ENCODE peak calls at places on chromosomes 4 and X, in four cellular contexts. One of them, this sample, is unnamed.

GRCh38 chrX:44873415-44874270 is 655 bp downstream of the KDM6A start:
- DNase-seq in cardiac muscle cell: peak
- DNase-seq in colonic mucosa: peak
- DNase-seq in fibroblast of lung: peak
- DNase-seq in this sample: no peak

GRCh38 chr4:386708-387105 is 49.1 kb downstream of the ZNF141 start:
- DNase-seq in colonic mucosa: no peak
- DNase-seq in cardiac muscle cell: no peak
- DNase-seq in fibroblast of lung: no peak
- DNase-seq in this sample: no peak

GRCh38 chr4:175350246-175350645 is 432.1 kb downstream of the ADAM29 start:
- DNase-seq in colonic mucosa: no peak
- DNase-seq in cardiac muscle cell: no peak
- DNase-seq in fibroblast of lung: no peak
- DNase-seq in this sample: no peak

GRCh38 chr4:15240764-15241163 is 187.1 kb upstream of the C1QTNF7 start:
- DNase-seq in cardiac muscle cell: no peak
- DNase-seq in colonic mucosa: no peak
- DNase-seq in fibroblast of lung: no peak
- DNase-seq in this sample: no peak

GRCh38 chr4:56261027-56261426 is 126.3 kb downstream of the AASDH start:
- DNase-seq in fibroblast of lung: no peak
- DNase-seq in colonic mucosa: no peak
- DNase-seq in cardiac muscle cell: no peak
- DNase-seq in this sample: no peak

GRCh38 chr4:20464381-20464780 is 212.7 kb downstream of the SLIT2 start:
- DNase-seq in cardiac muscle cell: no peak
- DNase-seq in fibroblast of lung: peak
- DNase-seq in colonic mucosa: no peak
- DNase-seq in this sample: no peak

GRCh38 chrX:99308302-99308701 is 1101.8 kb downstream of the PCDH19 start:
- DNase-seq in colonic mucosa: no peak
- DNase-seq in fibroblast of lung: no peak
- DNase-seq in cardiac muscle cell: no peak
- DNase-seq in this sample: no peak

GRCh38 chr4:37383579-37384229 is 139.2 kb downstream of the NWD2 start:
- DNase-seq in fibroblast of lung: peak
- DNase-seq in colonic mucosa: peak
- DNase-seq in cardiac muscle cell: peak
- DNase-seq in this sample: no peak

GRCh38 chrX:40098264-40099045 is 697 bp upstream of the BCOR start:
- DNase-seq in fibroblast of lung: peak
- DNase-seq in colonic mucosa: peak
- DNase-seq in cardiac muscle cell: peak
- DNase-seq in this sample: no peak

GRCh38 chr4:88969746-88970145 is 87.2 kb downstream of the FAM13A start:
- DNase-seq in cardiac muscle cell: peak
- DNase-seq in colonic mucosa: no peak
- DNase-seq in fibroblast of lung: no peak
- DNase-seq in this sample: no peak

GRCh38 chr4:143035661-143036060 is 149.1 kb upstream of the USP38 start:
- DNase-seq in colonic mucosa: no peak
- DNase-seq in fibroblast of lung: no peak
- DNase-seq in cardiac muscle cell: no peak
- DNase-seq in this sample: no peak

GRCh38 chr4:108717386-108717785 is 45.5 kb downstream of the ETNPPL start:
- DNase-seq in fibroblast of lung: no peak
- DNase-seq in colonic mucosa: no peak
- DNase-seq in cardiac muscle cell: no peak
- DNase-seq in this sample: no peak
- TF ChIP-seq CTCF in fibroblast of lung: no peak
- TF ChIP-seq CTCF in colonic mucosa: no peak
- TF ChIP-seq CTCF in cardiac muscle cell: no peak
- TF ChIP-seq CTCF in this sample: no peak

DNA sequence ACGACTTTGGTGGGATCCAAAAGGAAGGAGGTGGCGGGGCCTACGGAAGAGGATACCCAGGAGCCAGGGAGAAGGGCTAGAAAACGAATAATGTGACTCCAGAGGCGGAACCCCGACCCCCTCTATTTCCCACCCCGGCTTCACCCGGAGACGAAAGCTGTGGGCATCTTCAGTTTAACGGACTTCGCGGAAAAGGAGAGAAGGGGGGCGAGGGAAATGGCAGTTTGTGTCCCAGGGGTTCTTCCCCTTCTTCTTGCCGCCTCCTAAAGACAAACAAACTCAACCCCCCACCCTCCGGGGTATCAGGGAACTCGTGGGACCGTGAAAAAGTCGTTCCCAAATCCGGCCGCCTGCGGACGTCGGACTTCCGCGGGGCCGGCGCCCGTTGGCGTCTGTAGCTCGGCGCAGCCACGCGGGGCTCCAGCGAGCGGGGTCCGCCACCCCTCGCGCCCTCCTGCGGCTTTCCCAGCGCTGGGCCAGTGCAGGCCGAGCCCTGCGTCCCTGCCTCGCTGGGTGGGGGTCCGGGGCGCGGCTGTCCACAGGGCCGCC is 3.6 kb upstream of the LEF1 start:
- DNase-seq in fibroblast of lung: peak
- DNase-seq in colonic mucosa: no peak
- DNase-seq in cardiac muscle cell: peak
- DNase-seq in this sample: no peak
- H3K4me3 ChIP-seq in fibroblast of lung: peak
- H3K4me3 ChIP-seq in colonic mucosa: peak
- H3K4me3 ChIP-seq in cardiac muscle cell: peak
- H3K4me3 ChIP-seq in this sample: peak

DNA sequence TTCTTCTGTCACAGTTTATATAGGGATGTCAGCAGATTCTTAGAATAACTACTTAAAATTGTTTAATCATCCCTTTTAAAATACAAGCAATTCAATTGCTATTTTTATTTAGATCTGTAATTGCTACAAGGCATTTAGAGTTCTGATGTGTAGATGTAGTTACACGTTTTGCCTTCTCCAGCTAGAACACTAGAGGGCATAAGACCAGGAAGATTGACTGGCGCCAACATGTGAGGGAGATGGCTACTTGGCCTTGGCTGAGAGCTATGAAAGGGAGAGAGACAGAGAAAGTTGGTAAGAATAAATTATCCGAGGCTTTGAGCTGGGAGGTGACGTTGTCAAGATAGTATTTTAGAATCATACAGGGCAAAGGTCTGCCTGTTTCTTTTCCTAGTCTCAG is 563.7 kb upstream of the PRKX start:
- DNase-seq in fibroblast of lung: no peak
- DNase-seq in colonic mucosa: no peak
- DNase-seq in cardiac muscle cell: no peak
- DNase-seq in this sample: no peak
- TF ChIP-seq CTCF in fibroblast of lung: no peak
- TF ChIP-seq CTCF in colonic mucosa: no peak
- TF ChIP-seq CTCF in cardiac muscle cell: no peak
- TF ChIP-seq CTCF in this sample: no peak

DNA sequence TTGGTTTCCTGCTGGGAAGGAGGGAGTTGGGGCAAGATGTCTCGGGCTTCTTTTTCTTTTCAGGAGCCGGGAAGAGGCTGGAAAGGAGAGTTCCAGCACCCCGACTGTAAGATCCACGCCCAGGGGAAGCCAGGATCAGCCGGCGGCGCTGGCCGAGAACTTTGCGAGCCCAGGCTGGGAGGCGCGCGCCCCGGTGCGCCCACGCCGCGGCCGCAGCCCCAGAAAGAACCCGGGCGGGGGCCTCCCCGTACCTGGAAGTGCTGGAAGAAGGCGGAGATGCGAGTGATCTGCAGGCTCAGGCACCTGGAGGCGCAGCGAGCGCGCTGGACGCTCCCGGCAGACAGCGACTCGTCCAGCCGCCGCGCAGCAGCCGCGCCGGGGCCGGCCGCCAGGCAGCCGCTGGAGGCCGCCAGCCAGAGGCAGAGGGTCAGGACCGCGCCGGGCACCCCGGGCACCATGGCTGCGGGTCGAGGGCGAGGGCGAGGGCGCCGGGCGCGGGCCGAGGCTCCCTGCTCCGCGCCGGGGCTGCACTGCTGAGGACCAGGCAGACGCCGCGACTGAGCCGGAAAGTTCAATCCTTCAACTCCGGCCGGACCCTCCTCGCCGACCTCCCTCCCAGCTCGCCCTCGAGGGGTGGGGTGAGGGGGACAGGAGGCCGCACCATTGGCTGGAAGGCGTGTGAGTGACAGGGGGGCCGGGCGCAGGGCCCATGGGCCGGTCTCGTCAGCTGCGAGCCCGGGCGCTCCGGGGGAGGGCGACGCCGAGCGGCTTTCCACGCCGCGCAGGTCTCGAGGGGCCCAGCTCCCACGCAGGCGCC is at the start of gene ANOS1:
- DNase-seq in fibroblast of lung: peak
- DNase-seq in cardiac muscle cell: peak
- DNase-seq in colonic mucosa: no peak
- DNase-seq in this sample: no peak
- H3K4me3 ChIP-seq in fibroblast of lung: peak
- H3K4me3 ChIP-seq in cardiac muscle cell: peak
- H3K4me3 ChIP-seq in colonic mucosa: peak
- H3K4me3 ChIP-seq in this sample: peak

GRCh38 chr4:107044170-107044569 is 8.1 kb upstream of the DKK2 start:
- DNase-seq in fibroblast of lung: no peak
- DNase-seq in cardiac muscle cell: no peak
- DNase-seq in colonic mucosa: no peak
- DNase-seq in this sample: no peak
- TF ChIP-seq CTCF in fibroblast of lung: peak
- TF ChIP-seq CTCF in cardiac muscle cell: peak
- TF ChIP-seq CTCF in colonic mucosa: no peak
- TF ChIP-seq CTCF in this sample: peak

This sample was measured in retinal pigment epithelial cell.